ENCODE peak calls at places on chromosome 2, in five cellular contexts. H, B, S, Y and X are unnamed samples.

GRCh38 chr2:156436477-156437085 is 402 bp downstream of the GPD2 start:
- DNase-seq in S (peak; percentile 28), H (peak; percentile 35), Y (peak; percentile 21), B (peak; percentile 34), X (no peak)

GRCh38 chr2:238939074-238939473 is 91.2 kb downstream of the TWIST2 start:
- DNase-seq in B (no peak), S (no peak), H (peak; percentile 66), Y (no peak), X (no peak)

GRCh38 chr2:207914716-207915115 is 110.6 kb downstream of the PLEKHM3 start:
- DNase-seq in Y (no peak), B (no peak), H (peak; percentile 4), S (no peak), X (no peak)

GRCh38 chr2:241884951-241885700 is 15.6 kb downstream of the RTP5 start:
- DNase-seq in S (no peak), Y (no peak), B (no peak), H (no peak), X (no peak)

GRCh38 chr2:147679664-147680502 is 164.9 kb upstream of the ACVR2A start:
- DNase-seq in S (no peak), B (no peak), Y (no peak), H (no peak), X (no peak)

GRCh38 chr2:101063753-101064502 is 61.8 kb downstream of the RPL31 start:
- DNase-seq in Y (no peak), B (no peak), S (peak; percentile 74), H (peak; percentile 73), X (no peak)

GRCh38 chr2:173854840-173855239 is 110.3 kb downstream of the SP3 start:
- DNase-seq in Y (no peak), H (peak; percentile 72), S (no peak), B (no peak), X (no peak)

GRCh38 chr2:113842919-113843736 is 46.8 kb upstream of the ACTR3 start:
- DNase-seq in H (peak; percentile 46), B (no peak), S (no peak), Y (no peak), X (peak; percentile 6)

GRCh38 chr2:6352906-6353515 is 512.7 kb downstream of the CMPK2 start:
- DNase-seq in Y (peak; percentile 43), H (no peak), B (no peak), S (peak; percentile 49), X (peak; percentile 2)

GRCh38 chr2:20478961-20479360 is 32.1 kb downstream of the RHOB start:
- DNase-seq in Y (no peak), B (no peak), H (no peak), S (no peak), X (no peak)

GRCh38 chr2:229265727-229266126 is 5.4 kb downstream of the PID1 start:
- DNase-seq in H (peak; percentile 50), S (no peak), Y (no peak), B (no peak), X (no peak)

GRCh38 chr2:241799522-241800197 is 9.3 kb upstream of the NEU4 start:
- DNase-seq in Y (no peak), S (no peak), H (no peak), B (no peak), X (no peak)

GRCh38 chr2:176291335-176291734 is 22.1 kb downstream of the MTX2 start:
- DNase-seq in Y (no peak), H (no peak), B (no peak), S (no peak), X (no peak)

GRCh38 chr2:218180728-218181127 is 14.0 kb upstream of the CXCR1 start:
- DNase-seq in H (no peak), B (no peak), Y (no peak), S (no peak), X (no peak)

GRCh38 chr2:143357956-143358355 is 228.7 kb downstream of the ARHGAP15 start:
- DNase-seq in B (peak; percentile 2), Y (peak; percentile 15), H (no peak), S (no peak), X (peak; percentile 47)

GRCh38 chr2:232988444-232988843 is 24.6 kb downstream of the NGEF start:
- DNase-seq in H (peak; percentile 95), S (peak; percentile 95), Y (no peak), B (no peak), X (peak; percentile 25)

GRCh38 chr2:178865999-178866398 is 58.8 kb upstream of the TTN start:
- DNase-seq in B (no peak), S (no peak), H (no peak), Y (no peak), X (no peak)

GRCh38 chr2:68577183-68577582 is 66.2 kb upstream of the PROKR1 start:
- DNase-seq in H (peak; percentile 43), S (no peak), Y (no peak), B (no peak), X (no peak)

GRCh38 chr2:29284671-29285070 is 169.5 kb downstream of the CLIP4 start:
- DNase-seq in Y (no peak), B (no peak), S (no peak), H (no peak), X (no peak)

GRCh38 chr2:31078579-31079105 is 59.6 kb downstream of the GALNT14 start:
- DNase-seq in Y (no peak), S (no peak), B (no peak), H (no peak), X (no peak)

GRCh38 chr2:11100976-11101375 is 54.3 kb upstream of the SLC66A3 start:
- DNase-seq in H (no peak), S (no peak), B (no peak), Y (no peak), X (no peak)

GRCh38 chr2:8281950-8282857 is 399.7 kb upstream of the ID2 start:
- DNase-seq in H (no peak), B (no peak), S (no peak), Y (no peak), X (no peak)

GRCh38 chr2:110153416-110153815 is 37.8 kb upstream of the MALL start:
- DNase-seq in Y (no peak), B (no peak), S (no peak), H (no peak), X (no peak)

GRCh38 chr2:43136011-43136799 is 90.2 kb downstream of the ZFP36L2 start:
- DNase-seq in H (no peak), Y (no peak), S (no peak), B (no peak), X (no peak)

GRCh38 chr2:173240083-173240482 is 114.6 kb upstream of the CDCA7 start:
- DNase-seq in S (no peak), Y (no peak), H (no peak), B (no peak), X (no peak)

GRCh38 chr2:68974946-68975665 is 670 bp downstream of the GKN1 start:
- DNase-seq in H (peak; percentile 17), S (no peak), Y (no peak), B (no peak), X (no peak)

GRCh38 chr2:109062558-109063325 is 66.3 kb upstream of the SH3RF3 start:
- DNase-seq in B (no peak), H (no peak), Y (no peak), S (no peak), X (no peak)

GRCh38 chr2:234861841-234862735 is 89.7 kb upstream of the SH3BP4 start:
- DNase-seq in S (no peak), Y (no peak), B (peak; percentile 46), H (no peak), X (no peak)

GRCh38 chr2:174840436-174840835 is 76.2 kb upstream of the CHRNA1 start:
- DNase-seq in H (peak; percentile 75), B (no peak), S (no peak), Y (no peak), X (no peak)

GRCh38 chr2:119544075-119545031 is at the start of gene CFAP221:
- DNase-seq in Y (peak; percentile 91), B (peak; percentile 28), S (peak; percentile 85), H (peak; percentile 74), X (peak; percentile 56)

GRCh38 chr2:218570850-218571249 is 2.2 kb downstream of the CNOT9 start:
- DNase-seq in S (no peak), Y (no peak), H (peak; percentile 64), B (no peak), X (no peak)

GRCh38 chr2:237412646-237413292 is 1.2 kb downstream of the COL6A3 start:
- DNase-seq in H (peak; percentile 39), Y (no peak), S (no peak), B (no peak), X (no peak)

GRCh38 chr2:227871375-227871788 is at the start of gene DAW1:
- DNase-seq in Y (no peak), B (no peak), S (peak; percentile 11), H (peak; percentile 76), X (peak; percentile 38)

GRCh38 chr2:189267925-189268579 is 88.5 kb upstream of the COL5A2 start:
- DNase-seq in B (no peak), S (no peak), H (peak; percentile 86), Y (no peak), X (no peak)

GRCh38 chr2:44139741-44140140 is 28.9 kb upstream of the PPM1B start:
- DNase-seq in H (no peak), S (no peak), B (no peak), Y (no peak), X (no peak)

GRCh38 chr2:63837036-63837594 is 4.6 kb upstream of the UGP2 start:
- DNase-seq in S (no peak), Y (no peak), B (no peak), H (no peak), X (no peak)

GRCh38 chr2:43605079-43605655 is 9.3 kb upstream of the THADA start:
- DNase-seq in S (peak; percentile 63), H (peak; percentile 71), B (no peak), Y (peak; percentile 48), X (peak; percentile 4)

GRCh38 chr2:105950521-105951389 is 206.0 kb downstream of the NCK2 start:
- DNase-seq in S (peak; percentile 38), B (no peak), H (peak; percentile 9), Y (peak; percentile 92), X (no peak)

GRCh38 chr2:50691518-50691917 is 340.4 kb downstream of the NRXN1 start:
- DNase-seq in H (no peak), S (no peak), Y (peak; percentile 48), B (no peak), X (peak; percentile 11)

GRCh38 chr2:152525277-152525838 is 190.4 kb downstream of the FMNL2 start:
- DNase-seq in B (peak; percentile 6), Y (no peak), H (peak; percentile 77), S (peak; percentile 24), X (no peak)